ENCODE peak calls at places on chromosomes 13 and 19, in nine cellular contexts. One of them, this sample, is unnamed.

GRCh38 chr13:33997574-33997973 is 179.6 kb downstream of the RFC3 start:
- DNase-seq in substantia nigra: no peak
- DNase-seq in IMR-90: no peak
- DNase-seq in gastrocnemius medialis: no peak
- DNase-seq in cardiac muscle cell: no peak
- DNase-seq in effector memory CD4-positive, alpha-beta T cell: no peak
- DNase-seq in mesendoderm: no peak
- DNase-seq in right atrium auricular region: no peak
- DNase-seq in tibial nerve: no peak
- DNase-seq in this sample: no peak

GRCh38 chr19:3080281-3080680 is 13.9 kb upstream of the GNA11 start:
- DNase-seq in gastrocnemius medialis: no peak
- DNase-seq in cardiac muscle cell: no peak
- DNase-seq in substantia nigra: no peak
- DNase-seq in effector memory CD4-positive, alpha-beta T cell: no peak
- DNase-seq in mesendoderm: no peak
- DNase-seq in IMR-90: peak; percentile 63
- DNase-seq in tibial nerve: no peak
- DNase-seq in right atrium auricular region: no peak
- DNase-seq in this sample: no peak

GRCh38 chr13:113533441-113533840 is 42.9 kb upstream of the DCUN1D2 start:
- DNase-seq in right atrium auricular region: no peak
- DNase-seq in substantia nigra: no peak
- DNase-seq in effector memory CD4-positive, alpha-beta T cell: no peak
- DNase-seq in cardiac muscle cell: no peak
- DNase-seq in mesendoderm: peak; percentile 42
- DNase-seq in IMR-90: peak; percentile 65
- DNase-seq in tibial nerve: no peak
- DNase-seq in gastrocnemius medialis: no peak
- DNase-seq in this sample: no peak

GRCh38 chr19:3285647-3286176 is 61.3 kb downstream of the CELF5 start:
- DNase-seq in cardiac muscle cell: peak; percentile 27
- DNase-seq in IMR-90: no peak
- DNase-seq in gastrocnemius medialis: no peak
- DNase-seq in effector memory CD4-positive, alpha-beta T cell: peak; percentile 58
- DNase-seq in tibial nerve: no peak
- DNase-seq in right atrium auricular region: no peak
- DNase-seq in mesendoderm: no peak
- DNase-seq in substantia nigra: no peak
- DNase-seq in this sample: no peak

GRCh38 chr19:45595814-45596213 is 6.2 kb downstream of the GPR4 start:
- DNase-seq in right atrium auricular region: no peak
- DNase-seq in effector memory CD4-positive, alpha-beta T cell: no peak
- DNase-seq in substantia nigra: no peak
- DNase-seq in gastrocnemius medialis: no peak
- DNase-seq in mesendoderm: no peak
- DNase-seq in cardiac muscle cell: no peak
- DNase-seq in IMR-90: peak; percentile 43
- DNase-seq in tibial nerve: no peak
- DNase-seq in this sample: no peak

GRCh38 chr19:44814517-44814916 is 5.6 kb downstream of the BCAM start:
- DNase-seq in IMR-90: no peak
- DNase-seq in right atrium auricular region: no peak
- DNase-seq in gastrocnemius medialis: no peak
- DNase-seq in effector memory CD4-positive, alpha-beta T cell: no peak
- DNase-seq in tibial nerve: no peak
- DNase-seq in substantia nigra: no peak
- DNase-seq in cardiac muscle cell: no peak
- DNase-seq in mesendoderm: no peak
- DNase-seq in this sample: no peak

GRCh38 chr19:16208064-16208759 is 10.5 kb downstream of the AP1M1 start:
- DNase-seq in right atrium auricular region: no peak
- DNase-seq in effector memory CD4-positive, alpha-beta T cell: no peak
- DNase-seq in substantia nigra: no peak
- DNase-seq in mesendoderm: no peak
- DNase-seq in gastrocnemius medialis: no peak
- DNase-seq in IMR-90: no peak
- DNase-seq in cardiac muscle cell: no peak
- DNase-seq in tibial nerve: no peak
- DNase-seq in this sample: no peak

GRCh38 chr19:5586300-5587070 is 18.7 kb upstream of the TINCR start:
- DNase-seq in substantia nigra: no peak
- DNase-seq in cardiac muscle cell: no peak
- DNase-seq in tibial nerve: no peak
- DNase-seq in gastrocnemius medialis: no peak
- DNase-seq in effector memory CD4-positive, alpha-beta T cell: no peak
- DNase-seq in right atrium auricular region: no peak
- DNase-seq in IMR-90: no peak
- DNase-seq in mesendoderm: no peak
- DNase-seq in this sample: no peak

GRCh38 chr13:26882731-26883130 is 122.1 kb upstream of the GPR12 start:
- DNase-seq in IMR-90: no peak
- DNase-seq in tibial nerve: no peak
- DNase-seq in substantia nigra: no peak
- DNase-seq in right atrium auricular region: no peak
- DNase-seq in gastrocnemius medialis: no peak
- DNase-seq in cardiac muscle cell: no peak
- DNase-seq in effector memory CD4-positive, alpha-beta T cell: no peak
- DNase-seq in mesendoderm: no peak
- DNase-seq in this sample: no peak

GRCh38 chr13:107681611-107682010 is 533.7 kb downstream of the LIG4 start:
- DNase-seq in mesendoderm: no peak
- DNase-seq in right atrium auricular region: no peak
- DNase-seq in IMR-90: no peak
- DNase-seq in cardiac muscle cell: no peak
- DNase-seq in gastrocnemius medialis: no peak
- DNase-seq in effector memory CD4-positive, alpha-beta T cell: no peak
- DNase-seq in tibial nerve: no peak
- DNase-seq in substantia nigra: no peak
- DNase-seq in this sample: no peak

GRCh38 chr19:8609210-8610040 is 1.1 kb downstream of the ADAMTS10 start:
- DNase-seq in right atrium auricular region: peak; percentile 78
- DNase-seq in IMR-90: peak; percentile 60
- DNase-seq in gastrocnemius medialis: no peak
- DNase-seq in mesendoderm: peak; percentile 90
- DNase-seq in substantia nigra: peak; percentile 40
- DNase-seq in effector memory CD4-positive, alpha-beta T cell: no peak
- DNase-seq in tibial nerve: peak; percentile 35
- DNase-seq in cardiac muscle cell: peak; percentile 76
- DNase-seq in this sample: no peak

GRCh38 chr19:24054044-24054935 is 32.7 kb upstream of the ZNF254 start:
- DNase-seq in gastrocnemius medialis: peak; percentile 44
- DNase-seq in right atrium auricular region: no peak
- DNase-seq in substantia nigra: no peak
- DNase-seq in mesendoderm: no peak
- DNase-seq in cardiac muscle cell: peak; percentile 31
- DNase-seq in tibial nerve: no peak
- DNase-seq in IMR-90: peak; percentile 95
- DNase-seq in effector memory CD4-positive, alpha-beta T cell: no peak
- DNase-seq in this sample: no peak

GRCh38 chr19:50921391-50922315 is 10.5 kb upstream of the KLK4 start:
- DNase-seq in IMR-90: no peak
- DNase-seq in tibial nerve: peak; percentile 24
- DNase-seq in effector memory CD4-positive, alpha-beta T cell: no peak
- DNase-seq in right atrium auricular region: no peak
- DNase-seq in mesendoderm: no peak
- DNase-seq in substantia nigra: no peak
- DNase-seq in cardiac muscle cell: no peak
- DNase-seq in gastrocnemius medialis: no peak
- DNase-seq in this sample: no peak

GRCh38 chr19:13823901-13824300 is 28.7 kb downstream of the ZSWIM4 start:
- DNase-seq in gastrocnemius medialis: no peak
- DNase-seq in effector memory CD4-positive, alpha-beta T cell: no peak
- DNase-seq in tibial nerve: no peak
- DNase-seq in mesendoderm: no peak
- DNase-seq in cardiac muscle cell: no peak
- DNase-seq in right atrium auricular region: no peak
- DNase-seq in substantia nigra: no peak
- DNase-seq in IMR-90: no peak
- DNase-seq in this sample: no peak

GRCh38 chr19:6204212-6204611 is 68.7 kb downstream of the ACSBG2 start:
- DNase-seq in cardiac muscle cell: peak; percentile 43
- DNase-seq in gastrocnemius medialis: peak; percentile 75
- DNase-seq in effector memory CD4-positive, alpha-beta T cell: no peak
- DNase-seq in tibial nerve: no peak
- DNase-seq in right atrium auricular region: no peak
- DNase-seq in mesendoderm: no peak
- DNase-seq in substantia nigra: no peak
- DNase-seq in IMR-90: no peak
- DNase-seq in this sample: peak; percentile 71

GRCh38 chr13:62375653-62376052 is 960.0 kb upstream of the PCDH20 start:
- DNase-seq in substantia nigra: no peak
- DNase-seq in tibial nerve: no peak
- DNase-seq in cardiac muscle cell: no peak
- DNase-seq in IMR-90: no peak
- DNase-seq in effector memory CD4-positive, alpha-beta T cell: no peak
- DNase-seq in right atrium auricular region: no peak
- DNase-seq in mesendoderm: no peak
- DNase-seq in gastrocnemius medialis: no peak
- DNase-seq in this sample: no peak

GRCh38 chr19:20151617-20152145 is 15.3 kb upstream of the ZNF486 start:
- DNase-seq in right atrium auricular region: no peak
- DNase-seq in IMR-90: no peak
- DNase-seq in gastrocnemius medialis: no peak
- DNase-seq in substantia nigra: no peak
- DNase-seq in cardiac muscle cell: no peak
- DNase-seq in mesendoderm: peak; percentile 21
- DNase-seq in tibial nerve: no peak
- DNase-seq in effector memory CD4-positive, alpha-beta T cell: no peak
- DNase-seq in this sample: no peak

GRCh38 chr13:50484472-50485113 is 358.9 kb downstream of the DLEU7 start:
- DNase-seq in right atrium auricular region: no peak
- DNase-seq in mesendoderm: no peak
- DNase-seq in gastrocnemius medialis: no peak
- DNase-seq in tibial nerve: no peak
- DNase-seq in cardiac muscle cell: no peak
- DNase-seq in IMR-90: no peak
- DNase-seq in effector memory CD4-positive, alpha-beta T cell: no peak
- DNase-seq in substantia nigra: peak; percentile 13
- DNase-seq in this sample: no peak
- H3K27ac ChIP-seq in right atrium auricular region: no peak overlapping the region
- H3K27ac ChIP-seq in mesendoderm: no peak overlapping the region
- H3K27ac ChIP-seq in gastrocnemius medialis: no peak overlapping the region
- H3K27ac ChIP-seq in tibial nerve: peak overlapping the region; percentile 50
- H3K27ac ChIP-seq in cardiac muscle cell: no peak overlapping the region
- H3K27ac ChIP-seq in IMR-90: no peak overlapping the region
- H3K27ac ChIP-seq in effector memory CD4-positive, alpha-beta T cell: no peak overlapping the region
- H3K27ac ChIP-seq in substantia nigra: peak overlapping the region; percentile 2
- H3K27ac ChIP-seq in this sample: no peak overlapping the region

GRCh38 chr19:57850553-57851017 is 926 bp downstream of the ZNF587 start:
- DNase-seq in effector memory CD4-positive, alpha-beta T cell: no peak
- DNase-seq in mesendoderm: peak; percentile 80
- DNase-seq in tibial nerve: no peak
- DNase-seq in IMR-90: peak; percentile 31
- DNase-seq in cardiac muscle cell: peak; percentile 42
- DNase-seq in substantia nigra: no peak
- DNase-seq in right atrium auricular region: no peak
- DNase-seq in gastrocnemius medialis: no peak
- DNase-seq in this sample: no peak
- H3K27ac ChIP-seq in effector memory CD4-positive, alpha-beta T cell: peak overlapping the region; percentile 77
- H3K27ac ChIP-seq in mesendoderm: peak overlapping the region; percentile 59
- H3K27ac ChIP-seq in tibial nerve: no peak overlapping the region
- H3K27ac ChIP-seq in IMR-90: peak overlapping the region; percentile 64
- H3K27ac ChIP-seq in cardiac muscle cell: peak overlapping the region; percentile 64
- H3K27ac ChIP-seq in substantia nigra: no peak overlapping the region
- H3K27ac ChIP-seq in right atrium auricular region: no peak overlapping the region
- H3K27ac ChIP-seq in gastrocnemius medialis: peak overlapping the region; percentile 85
- H3K27ac ChIP-seq in this sample: no peak overlapping the region

GRCh38 chr19:46995492-46995891 is 24.1 kb upstream of the NPAS1 start:
- DNase-seq in IMR-90: no peak
- DNase-seq in effector memory CD4-positive, alpha-beta T cell: no peak
- DNase-seq in mesendoderm: no peak
- DNase-seq in cardiac muscle cell: no peak
- DNase-seq in substantia nigra: no peak
- DNase-seq in tibial nerve: no peak
- DNase-seq in right atrium auricular region: no peak
- DNase-seq in gastrocnemius medialis: no peak
- DNase-seq in this sample: no peak

GRCh38 chr19:46992699-46993535 is 26.7 kb upstream of the NPAS1 start:
- DNase-seq in gastrocnemius medialis: peak; percentile 66
- DNase-seq in effector memory CD4-positive, alpha-beta T cell: no peak
- DNase-seq in cardiac muscle cell: no peak
- DNase-seq in mesendoderm: no peak
- DNase-seq in substantia nigra: no peak
- DNase-seq in IMR-90: no peak
- DNase-seq in right atrium auricular region: no peak
- DNase-seq in tibial nerve: no peak
- DNase-seq in this sample: no peak

GRCh38 chr19:46993622-46994021 is 26.0 kb upstream of the NPAS1 start:
- DNase-seq in mesendoderm: no peak
- DNase-seq in cardiac muscle cell: no peak
- DNase-seq in gastrocnemius medialis: no peak
- DNase-seq in tibial nerve: no peak
- DNase-seq in substantia nigra: no peak
- DNase-seq in IMR-90: no peak
- DNase-seq in effector memory CD4-positive, alpha-beta T cell: no peak
- DNase-seq in right atrium auricular region: no peak
- DNase-seq in this sample: no peak

GRCh38 chr19:46990998-46991676 is 28.5 kb upstream of the NPAS1 start:
- DNase-seq in effector memory CD4-positive, alpha-beta T cell: peak; percentile 46
- DNase-seq in gastrocnemius medialis: peak; percentile 81
- DNase-seq in IMR-90: peak; percentile 81
- DNase-seq in mesendoderm: peak; percentile 88
- DNase-seq in cardiac muscle cell: peak; percentile 92
- DNase-seq in substantia nigra: peak; percentile 80
- DNase-seq in tibial nerve: peak; percentile 78
- DNase-seq in right atrium auricular region: peak; percentile 88
- DNase-seq in this sample: peak; percentile 84

DNA sequence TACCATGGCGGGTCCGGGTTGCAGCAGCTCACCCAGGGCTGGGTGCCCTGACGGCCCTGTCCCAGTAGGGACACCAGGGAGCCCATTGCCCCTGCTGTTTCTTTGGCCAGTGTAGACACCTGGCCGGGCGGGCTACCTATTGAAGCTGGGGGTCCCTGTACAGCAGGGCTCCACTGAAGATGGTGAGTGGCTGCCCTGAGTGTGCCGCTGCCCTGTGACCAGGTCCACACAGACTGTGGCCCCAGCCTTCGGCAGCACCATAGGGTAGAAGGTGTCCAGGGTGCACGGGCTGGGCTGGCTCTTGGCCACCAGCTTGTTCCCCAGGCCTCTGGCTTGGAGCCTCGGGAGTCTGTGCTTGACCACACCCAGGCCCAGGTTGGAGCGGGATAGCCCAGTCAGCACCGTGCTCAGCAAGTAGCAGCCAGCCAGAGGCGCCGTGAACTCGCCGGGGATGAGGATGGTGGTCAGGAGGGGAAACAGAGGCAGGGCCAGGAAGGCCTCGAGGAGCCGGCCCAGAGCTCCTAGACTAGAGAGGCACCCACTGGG is 25.4 kb upstream of the NPAS1 start:
- DNase-seq in effector memory CD4-positive, alpha-beta T cell: no peak
- DNase-seq in IMR-90: no peak
- DNase-seq in cardiac muscle cell: no peak
- DNase-seq in tibial nerve: no peak
- DNase-seq in right atrium auricular region: no peak
- DNase-seq in gastrocnemius medialis: no peak
- DNase-seq in substantia nigra: no peak
- DNase-seq in mesendoderm: no peak
- DNase-seq in this sample: no peak
- H3K27ac ChIP-seq in effector memory CD4-positive, alpha-beta T cell: no peak overlapping the region
- H3K27ac ChIP-seq in IMR-90: no peak overlapping the region
- H3K27ac ChIP-seq in cardiac muscle cell: no peak overlapping the region
- H3K27ac ChIP-seq in tibial nerve: no peak overlapping the region
- H3K27ac ChIP-seq in right atrium auricular region: peak overlapping the region; percentile 67
- H3K27ac ChIP-seq in gastrocnemius medialis: no peak overlapping the region
- H3K27ac ChIP-seq in substantia nigra: no peak overlapping the region
- H3K27ac ChIP-seq in mesendoderm: no peak overlapping the region
- H3K27ac ChIP-seq in this sample: no peak overlapping the region

GRCh38 chr13:43864921-43865320 is 14.6 kb downstream of the CCDC122 start:
- DNase-seq in right atrium auricular region: no peak
- DNase-seq in effector memory CD4-positive, alpha-beta T cell: no peak
- DNase-seq in substantia nigra: no peak
- DNase-seq in cardiac muscle cell: no peak
- DNase-seq in tibial nerve: no peak
- DNase-seq in IMR-90: no peak
- DNase-seq in mesendoderm: no peak
- DNase-seq in gastrocnemius medialis: no peak
- DNase-seq in this sample: no peak
- H3K27ac ChIP-seq in right atrium auricular region: no peak overlapping the region
- H3K27ac ChIP-seq in effector memory CD4-positive, alpha-beta T cell: no peak overlapping the region
- H3K27ac ChIP-seq in substantia nigra: no peak overlapping the region
- H3K27ac ChIP-seq in cardiac muscle cell: no peak overlapping the region
- H3K27ac ChIP-seq in tibial nerve: no peak overlapping the region
- H3K27ac ChIP-seq in IMR-90: peak overlapping the region; percentile 16
- H3K27ac ChIP-seq in mesendoderm: no peak overlapping the region
- H3K27ac ChIP-seq in gastrocnemius medialis: no peak overlapping the region
- H3K27ac ChIP-seq in this sample: no peak overlapping the region